ENCODE peak calls at places on chromosomes 12 and 14, in nine cellular contexts. L is GM03348; Z is natural killer cell; Q is activated CD4-positive, alpha-beta T cell treated with anti-CD3 and anti-CD28 coated beads, Interleukin-2, amount 50 U/mL, for 4 hours; C is NCI-H1105 treated with DMSO at 0.1 percent for 48 hours; W is NCI-H1092 treated with DMSO at 0.1 percent for 48 hours; R is EL; H is frontal cortex; I is nucleus accumbens. S is an unnamed sample.

GRCh38 chr12:116982721-116983502 is 72.2 kb downstream of the FBXW8 start:
- DNase-seq in Q (no peak), R (peak), H (no peak), W (no peak), Z (no peak), L (peak), I (no peak), C (no peak), S (no peak)

GRCh38 chr12:70609739-70610491 is 27.3 kb downstream of the PTPRB start:
- DNase-seq in Z (peak), Q (no peak), R (peak), I (no peak), C (peak), W (no peak), H (no peak), L (peak), S (peak)

GRCh38 chr12:32181498-32182175 is 75.0 kb downstream of the BICD1 start:
- DNase-seq in C (peak), H (no peak), Z (no peak), R (no peak), I (no peak), Q (no peak), W (no peak), L (peak), S (no peak)

GRCh38 chr12:75720807-75721206 is 209.4 kb upstream of the KRR1 start:
- DNase-seq in Z (no peak), L (no peak), R (no peak), I (no peak), C (peak), Q (no peak), H (no peak), W (peak), S (no peak)

GRCh38 chr12:47100146-47100545 is 20.4 kb upstream of the AMIGO2 start:
- DNase-seq in R (no peak), Q (no peak), W (no peak), H (no peak), Z (no peak), L (no peak), I (no peak), C (no peak), S (no peak)

GRCh38 chr14:86296173-86296572 is 766.2 kb downstream of the FLRT2 start:
- DNase-seq in C (peak), Q (no peak), H (no peak), W (peak), R (peak), Z (no peak), I (no peak), L (peak), S (no peak)

GRCh38 chr12:7693793-7694192 is 1.8 kb downstream of the GDF3 start:
- DNase-seq in H (no peak), Z (no peak), C (no peak), R (no peak), I (no peak), Q (no peak), W (no peak), L (no peak), S (no peak)

GRCh38 chr14:31492759-31493498 is 5.1 kb upstream of the GPR33 start:
- DNase-seq in W (no peak), C (no peak), Q (no peak), L (no peak), R (no peak), H (no peak), Z (no peak), I (no peak), S (no peak)

GRCh38 chr12:125125271-125125670 is 60.0 kb downstream of the AACS start:
- DNase-seq in H (no peak), Z (no peak), I (no peak), W (no peak), C (no peak), L (no peak), R (no peak), Q (no peak), S (no peak)

S was measured in type B pancreatic cell.